ENCODE peak calls at places on chromosomes 11 and 22, in ten cellular contexts. P is ascending aorta, H is Caco-2, O is IMR-90, T is SK-N-SH, I is cardiac muscle cell, F is brain microvascular endothelial cell, S is lower lobe of right lung, Q is right atrium auricular region, L is adrenal gland. V is an unnamed sample. For H3K36me3, the result is how much of the 10 kb centered on the place peaks cover.

GRCh38 chr11:45181595-45182550 is 35.4 kb downstream of the PRDM11 start:
- DNase-seq in T (no peak), L (no peak), O (no peak), P (no peak), I (no peak), H (no peak), F (no peak), Q (no peak), S (no peak), V (no peak)

GRCh38 chr11:113778111-113778910 is 1.3 kb upstream of the CLDN25 start:
- DNase-seq in L (peak), H (no peak), T (peak), F (peak), P (peak), I (peak), O (peak), Q (no peak), S (no peak), V (no peak)

GRCh38 chr11:23540101-23540561 is 679.9 kb upstream of the CCDC179 start:
- DNase-seq in T (peak), P (no peak), O (peak), H (peak), S (no peak), L (no peak), I (peak), Q (no peak), F (peak), V (no peak)

GRCh38 chr11:113174862-113175261 is 139.5 kb upstream of the TTC12 start:
- DNase-seq in T (no peak), H (no peak), F (no peak), S (no peak), O (no peak), Q (no peak), I (peak), P (no peak), L (no peak), V (no peak)

GRCh38 chr22:19723990-19724827 is 870 bp downstream of the GP1BB start:
- DNase-seq in L (no peak), F (no peak), P (no peak), Q (no peak), O (peak), S (no peak), I (peak), T (no peak), H (no peak), V (no peak)

GRCh38 chr11:64207247-64208085 is 945 bp downstream of the FERMT3 start:
- DNase-seq in Q (peak), H (no peak), O (peak), I (peak), F (peak), S (peak), L (peak), T (peak), P (peak), V (peak)

GRCh38 chr11:77049081-77049480 is 14.9 kb downstream of the B3GNT6 start:
- DNase-seq in O (no peak), P (no peak), S (no peak), T (no peak), Q (no peak), L (no peak), F (no peak), I (no peak), H (no peak), V (no peak)

GRCh38 chr22:17143826-17144225 is 15.3 kb downstream of the HDHD5 start:
- DNase-seq in H (no peak), L (no peak), I (no peak), P (no peak), O (no peak), S (no peak), T (no peak), Q (no peak), F (no peak), V (no peak)

GRCh38 chr11:128116447-128117240 is 470.7 kb downstream of the ETS1 start:
- DNase-seq in F (no peak), Q (no peak), T (no peak), S (no peak), L (no peak), H (no peak), P (no peak), O (no peak), I (peak), V (no peak)

GRCh38 chr22:24188705-24189248 is 7.5 kb downstream of the SUSD2 start:
- DNase-seq in F (no peak), O (no peak), T (peak), I (no peak), Q (no peak), P (no peak), H (no peak), S (no peak), L (no peak), V (no peak)

GRCh38 chr11:121067453-121067852 is 33.6 kb upstream of the TECTA start:
- DNase-seq in P (no peak), T (no peak), S (no peak), H (peak), L (no peak), Q (no peak), I (no peak), F (peak), O (peak), V (no peak)

GRCh38 chr11:67245046-67245445 is 21.2 kb upstream of the GRK2 start:
- DNase-seq in T (no peak), S (no peak), Q (no peak), F (no peak), O (no peak), P (no peak), I (no peak), H (no peak), L (no peak), V (no peak)

GRCh38 chr22:44455963-44456358 is 42.1 kb downstream of the RTL6 start:
- DNase-seq in S (no peak), T (no peak), O (no peak), I (no peak), F (no peak), H (no peak), L (no peak), Q (peak), P (no peak), V (no peak)

GRCh38 chr11:72293391-72293790 is 49.4 kb upstream of the PHOX2A start:
- DNase-seq in P (no peak), Q (no peak), O (no peak), T (no peak), F (no peak), L (no peak), H (peak), S (no peak), I (no peak), V (no peak)
- H3K36me3 ChIP-seq in P (under half), Q (under half), O (under half), T (under half), F (under half), L (under half), H (under half), S (under half), I (under half), V (under half)

GRCh38 chr11:8098879-8099278 is 17.9 kb downstream of the TUB start:
- DNase-seq in F (peak), Q (peak), O (peak), T (no peak), P (no peak), L (no peak), H (no peak), I (no peak), S (no peak), V (no peak)
- H3K36me3 ChIP-seq in F (under half), Q (under half), O (under half), T (half or more), P (under half), L (under half), H (under half), I (under half), S (under half), V (under half)

DNA sequence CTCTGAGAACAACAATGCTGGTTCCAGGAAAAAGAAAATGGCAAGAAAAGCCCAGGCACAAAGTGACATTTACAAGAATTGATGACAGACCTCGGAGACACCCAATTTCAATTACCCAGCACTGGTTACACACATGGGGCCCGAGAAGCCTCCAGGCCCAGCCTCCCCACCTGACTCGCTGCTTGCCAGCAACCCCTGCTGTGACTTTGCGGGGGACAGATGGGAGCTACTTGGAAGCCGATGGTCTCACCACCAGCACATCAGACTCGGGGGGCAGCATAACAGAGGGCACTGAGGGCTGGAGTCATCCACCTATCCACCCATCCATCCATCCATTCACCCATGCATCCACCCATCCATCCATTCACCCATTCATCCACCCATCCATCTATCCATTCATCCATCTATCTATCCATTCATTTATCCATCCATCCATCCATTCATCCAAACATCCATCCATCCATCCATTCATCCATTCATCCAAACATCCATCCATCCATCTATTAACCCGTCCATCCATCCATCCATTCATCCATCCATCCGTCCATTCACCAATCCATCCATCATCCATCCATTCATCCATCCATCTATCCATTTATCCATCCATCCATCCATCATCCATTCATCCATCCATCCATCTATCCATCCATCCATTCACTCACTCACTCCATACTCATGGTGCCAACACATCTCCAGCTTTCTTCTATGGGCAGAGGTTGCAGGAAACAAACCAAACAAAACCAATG is 567.6 kb downstream of the BRD1 start:
- DNase-seq in S (no peak), O (no peak), H (no peak), T (no peak), I (no peak), Q (no peak), L (no peak), P (no peak), F (no peak), V (no peak)
- H3K36me3 ChIP-seq in S (under half), O (under half), H (under half), T (under half), I (under half), Q (under half), L (under half), P (under half), F (under half), V (under half)

DNA sequence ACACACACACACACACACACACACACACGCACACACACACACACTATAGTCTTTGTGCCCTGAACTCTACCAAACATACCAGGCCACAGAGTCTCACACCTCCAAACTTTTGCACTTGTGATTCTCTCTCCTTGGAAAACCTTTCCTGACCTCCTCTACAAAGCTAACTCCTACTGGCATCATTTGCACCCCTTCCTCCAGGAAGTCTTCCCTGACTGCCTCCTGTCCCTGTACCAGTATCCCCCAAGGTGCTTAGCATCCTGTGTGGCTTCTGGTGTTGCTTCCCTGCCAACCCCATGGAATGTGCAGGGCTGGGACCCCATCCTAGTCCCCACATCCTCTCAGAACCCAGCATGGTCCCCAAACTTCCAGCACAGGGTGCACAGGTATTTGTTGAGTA is 8.9 kb downstream of the TPST2 start:
- DNase-seq in Q (no peak), H (no peak), P (no peak), L (no peak), O (no peak), T (no peak), I (no peak), F (no peak), S (no peak), V (no peak)
- H3K36me3 ChIP-seq in Q (under half), H (under half), P (under half), L (under half), O (under half), T (under half), I (under half), F (under half), S (under half), V (under half)

GRCh38 chr22:41261541-41262249 is 21.0 kb upstream of the CHADL start:
- DNase-seq in I (no peak), F (no peak), H (no peak), L (no peak), P (no peak), Q (no peak), T (no peak), O (no peak), S (no peak), V (no peak)
- H3K36me3 ChIP-seq in I (under half), F (half or more), H (under half), L (half or more), P (half or more), Q (under half), T (under half), O (half or more), S (half or more), V (under half)

DNA sequence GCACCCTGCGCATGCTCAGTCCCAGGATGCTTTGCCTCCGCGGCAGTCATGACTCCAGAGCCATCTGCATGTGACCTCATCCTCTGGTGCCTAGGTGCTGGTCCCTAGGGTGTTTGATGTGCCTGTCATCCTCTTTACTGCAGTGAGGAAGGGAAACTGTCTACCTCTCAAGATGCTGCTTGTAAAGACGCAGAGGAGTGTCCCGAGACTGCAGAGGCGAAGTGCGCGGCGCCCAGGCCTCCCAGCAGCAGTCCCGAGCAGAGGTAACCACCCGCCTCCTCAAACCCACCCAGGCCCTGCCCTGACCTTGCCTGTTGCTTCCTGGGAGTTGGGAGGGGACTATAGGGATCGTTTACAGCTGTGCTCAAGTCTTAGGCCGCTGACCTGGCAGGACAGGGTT is 74.6 kb upstream of the GAL start:
- DNase-seq in S (no peak), F (no peak), I (no peak), Q (no peak), P (no peak), T (no peak), L (no peak), O (no peak), H (no peak), V (no peak)
- H3K36me3 ChIP-seq in S (half or more), F (half or more), I (half or more), Q (half or more), P (half or more), T (half or more), L (half or more), O (under half), H (under half), V (half or more)

DNA sequence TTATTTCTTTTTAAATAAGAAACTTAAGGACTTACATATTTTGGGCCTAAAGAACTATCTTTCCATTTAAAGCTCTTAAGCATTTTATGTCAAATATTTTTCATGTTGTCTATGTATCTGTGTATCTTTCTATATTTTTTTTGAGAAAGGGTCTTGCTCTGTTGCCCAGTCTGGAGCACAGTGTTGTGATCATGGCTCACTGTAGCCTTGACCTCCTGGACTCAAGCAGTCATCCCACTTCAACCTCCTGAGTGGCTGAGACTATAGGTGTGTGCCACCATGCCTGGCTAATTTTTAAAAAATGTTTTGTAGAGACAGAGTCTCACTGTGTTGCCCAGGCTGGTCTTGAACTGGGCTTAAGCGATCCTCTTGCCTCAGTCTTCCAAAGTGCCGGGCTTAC is 8.0 kb downstream of the STT3A start:
- DNase-seq in I (no peak), P (no peak), S (no peak), Q (no peak), O (no peak), L (no peak), F (no peak), T (no peak), H (no peak), V (no peak)
- H3K36me3 ChIP-seq in I (half or more), P (half or more), S (half or more), Q (half or more), O (under half), L (half or more), F (under half), T (half or more), H (under half), V (half or more)

GRCh38 chr22:46103664-46104063 is 46.7 kb upstream of the PPARA start:
- DNase-seq in Q (no peak), L (no peak), T (no peak), P (no peak), F (no peak), I (no peak), O (no peak), H (no peak), S (no peak), V (no peak)
- H3K36me3 ChIP-seq in Q (half or more), L (half or more), T (half or more), P (half or more), F (under half), I (under half), O (half or more), H (under half), S (half or more), V (under half)

DNA sequence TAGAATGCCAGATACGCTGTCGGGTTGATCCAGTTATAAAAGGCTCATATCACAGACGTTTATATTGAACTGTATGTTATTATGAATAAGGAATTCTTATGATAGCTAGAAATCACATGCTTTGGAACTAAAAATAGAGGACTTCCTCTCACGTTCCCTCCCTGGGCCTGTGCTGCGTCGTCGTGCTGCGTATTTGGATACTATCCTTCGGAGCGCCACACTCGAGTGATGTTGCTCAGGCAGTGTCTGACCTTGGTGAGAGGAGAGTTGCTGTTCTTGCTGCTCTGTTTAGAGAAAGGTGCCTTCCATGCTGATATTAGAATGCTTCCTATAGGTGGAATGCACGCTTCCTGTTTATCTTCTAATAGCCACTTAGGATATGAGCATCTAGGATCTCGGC is 20.2 kb upstream of the ST14 start:
- DNase-seq in H (peak), P (no peak), I (no peak), T (no peak), O (no peak), S (no peak), F (no peak), L (no peak), Q (no peak), V (peak)
- H3K36me3 ChIP-seq in H (under half), P (under half), I (under half), T (half or more), O (under half), S (half or more), F (under half), L (under half), Q (under half), V (under half)

V was measured in heart left ventricle.